ENCODE peak calls at places on chromosomes 11 and 22, in ten cellular contexts. W is astrocyte of the spinal cord, H is mucosa of descending colon, O is GM06990, V is AG09319, I is AG09309, Z is transverse colon, N is psoas muscle, R is fibroblast of lung, Q is nephron progenitor cell. T is an unnamed sample.

GRCh38 chr11:123137496-123138270 is 57.4 kb downstream of the CLMP start:
- DNase-seq in H (peak; percentile 53), W (peak; percentile 86), N (peak; percentile 84), R (peak; percentile 88), O (no peak), Q (peak; percentile 70), Z (peak; percentile 54), I (peak; percentile 69), V (peak; percentile 84), T (peak; percentile 38)

GRCh38 chr22:25729595-25729994 is 12.4 kb upstream of the MYO18B start:
- DNase-seq in R (no peak), N (no peak), O (no peak), I (no peak), H (no peak), V (no peak), W (no peak), Q (no peak), Z (no peak), T (no peak)

GRCh38 chr22:42174062-42174461 is 43.5 kb upstream of the CYP2D6 start:
- DNase-seq in V (no peak), I (no peak), Q (no peak), O (no peak), N (no peak), R (peak; percentile 75), H (no peak), W (peak; percentile 43), Z (no peak), T (no peak)

GRCh38 chr22:42444060-42444904 is 12.1 kb upstream of the NFAM1 start:
- DNase-seq in W (peak; percentile 87), Z (peak; percentile 93), O (peak; percentile 87), R (peak; percentile 94), V (peak; percentile 84), H (peak; percentile 98), N (peak; percentile 88), Q (peak; percentile 95), I (peak; percentile 74), T (peak; percentile 85)

GRCh38 chr22:36734171-36735058 is 30.9 kb upstream of the CACNG2 start:
- DNase-seq in N (no peak), Q (peak; percentile 8), Z (no peak), I (peak; percentile 5), W (peak; percentile 26), O (no peak), H (no peak), R (peak; percentile 21), V (no peak), T (peak; percentile 66)

GRCh38 chr22:24359452-24360120 is 67.8 kb upstream of the ADORA2A start:
- DNase-seq in R (no peak), I (no peak), V (no peak), N (no peak), O (no peak), Q (no peak), Z (no peak), W (no peak), H (no peak), T (no peak)

GRCh38 chr11:44781697-44782096 is 54.9 kb downstream of the TSPAN18 start:
- DNase-seq in V (no peak), N (no peak), R (no peak), H (no peak), W (no peak), O (no peak), Z (no peak), I (no peak), Q (no peak), T (no peak)

GRCh38 chr11:68798221-68798813 is 43.4 kb downstream of the CPT1A start:
- DNase-seq in Z (peak; percentile 34), R (peak; percentile 13), N (peak; percentile 67), W (no peak), Q (peak; percentile 74), H (peak; percentile 54), O (no peak), V (no peak), I (no peak), T (peak; percentile 69)

DNA sequence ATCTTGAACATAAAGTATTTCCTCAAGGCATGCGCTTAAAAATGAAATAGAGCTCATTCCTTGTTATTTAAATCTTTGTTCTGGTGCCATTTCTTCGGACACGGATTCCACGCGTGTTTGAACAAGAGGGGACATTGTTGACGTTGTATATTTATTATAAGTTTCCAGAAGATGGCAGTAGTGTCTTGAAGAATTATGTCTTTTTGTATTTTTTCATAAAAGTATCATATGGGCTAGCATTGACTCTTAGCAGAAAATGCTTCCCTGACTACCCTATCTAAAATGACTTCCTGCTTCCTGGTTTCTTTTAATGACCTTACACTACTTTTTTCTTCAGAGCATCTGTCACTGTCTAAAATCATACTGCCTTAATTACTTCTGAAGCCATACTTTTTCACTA is 20.4 kb downstream of the BIRC2 start:
- DNase-seq in O (no peak), R (peak; percentile 47), I (no peak), Z (no peak), Q (no peak), N (no peak), H (no peak), V (no peak), W (peak; percentile 16), T (no peak)
- TF ChIP-seq CTCF in O (peak; percentile 12), R (peak; percentile 21), I (peak; percentile 15), Z (no peak), Q (no peak), N (peak; percentile 8), H (no peak), V (no peak), W (no peak), T (no peak)

GRCh38 chr22:40479887-40480538 is 109.6 kb downstream of the SGSM3 start:
- DNase-seq in Q (no peak), Z (no peak), N (no peak), O (no peak), R (peak; percentile 56), W (no peak), V (no peak), H (no peak), I (no peak), T (no peak)

GRCh38 chr22:40480996-40481395 is 110.6 kb downstream of the SGSM3 start:
- DNase-seq in R (no peak), O (no peak), N (no peak), Z (no peak), I (no peak), W (no peak), Q (no peak), V (no peak), H (no peak), T (no peak)

GRCh38 chr22:40477683-40478348 is 107.4 kb downstream of the SGSM3 start:
- DNase-seq in H (no peak), I (no peak), Q (no peak), R (no peak), N (no peak), Z (no peak), W (no peak), O (no peak), V (no peak), T (no peak)

GRCh38 chr22:40478456-40479125 is 108.2 kb downstream of the SGSM3 start:
- DNase-seq in I (no peak), R (no peak), W (no peak), V (no peak), H (no peak), O (no peak), Z (no peak), N (no peak), Q (no peak), T (no peak)

DNA sequence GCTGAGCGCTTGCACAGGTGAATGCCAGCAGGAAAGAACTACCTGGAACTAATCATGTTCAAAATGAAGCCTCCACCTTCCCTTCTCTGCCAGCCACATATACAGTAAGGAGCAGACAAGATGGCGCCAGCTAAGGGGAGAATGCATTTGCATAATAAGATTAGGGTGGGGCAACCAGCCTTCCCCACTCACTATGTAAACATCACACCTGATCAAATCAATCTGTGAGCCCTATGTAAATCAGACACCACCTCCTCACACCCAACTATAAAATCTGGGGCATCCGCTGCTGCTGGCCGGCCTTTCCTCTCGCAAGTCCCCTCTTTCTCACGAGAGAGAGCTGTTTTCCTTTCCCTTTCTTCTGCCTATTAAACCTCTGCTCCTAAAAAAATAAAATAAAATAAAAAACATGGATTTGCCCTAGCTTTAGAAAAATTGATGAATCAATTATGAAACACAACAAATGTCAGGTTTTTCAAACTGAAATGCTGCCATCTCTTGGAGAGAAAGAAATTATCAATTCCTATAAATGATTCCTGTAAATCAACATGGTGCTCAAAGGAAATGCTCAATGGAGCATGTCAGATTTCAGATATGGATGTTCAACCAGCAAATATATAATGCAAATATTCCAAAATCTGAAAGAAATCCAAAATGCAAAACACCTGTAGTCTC is 108.9 kb downstream of the SGSM3 start:
- DNase-seq in I (no peak), R (no peak), W (no peak), V (no peak), Q (no peak), O (no peak), N (no peak), H (no peak), Z (no peak), T (no peak)
- TF ChIP-seq CTCF in I (no peak), R (no peak), W (no peak), V (no peak), Q (no peak), O (no peak), N (no peak), H (no peak), Z (no peak), T (no peak)

DNA sequence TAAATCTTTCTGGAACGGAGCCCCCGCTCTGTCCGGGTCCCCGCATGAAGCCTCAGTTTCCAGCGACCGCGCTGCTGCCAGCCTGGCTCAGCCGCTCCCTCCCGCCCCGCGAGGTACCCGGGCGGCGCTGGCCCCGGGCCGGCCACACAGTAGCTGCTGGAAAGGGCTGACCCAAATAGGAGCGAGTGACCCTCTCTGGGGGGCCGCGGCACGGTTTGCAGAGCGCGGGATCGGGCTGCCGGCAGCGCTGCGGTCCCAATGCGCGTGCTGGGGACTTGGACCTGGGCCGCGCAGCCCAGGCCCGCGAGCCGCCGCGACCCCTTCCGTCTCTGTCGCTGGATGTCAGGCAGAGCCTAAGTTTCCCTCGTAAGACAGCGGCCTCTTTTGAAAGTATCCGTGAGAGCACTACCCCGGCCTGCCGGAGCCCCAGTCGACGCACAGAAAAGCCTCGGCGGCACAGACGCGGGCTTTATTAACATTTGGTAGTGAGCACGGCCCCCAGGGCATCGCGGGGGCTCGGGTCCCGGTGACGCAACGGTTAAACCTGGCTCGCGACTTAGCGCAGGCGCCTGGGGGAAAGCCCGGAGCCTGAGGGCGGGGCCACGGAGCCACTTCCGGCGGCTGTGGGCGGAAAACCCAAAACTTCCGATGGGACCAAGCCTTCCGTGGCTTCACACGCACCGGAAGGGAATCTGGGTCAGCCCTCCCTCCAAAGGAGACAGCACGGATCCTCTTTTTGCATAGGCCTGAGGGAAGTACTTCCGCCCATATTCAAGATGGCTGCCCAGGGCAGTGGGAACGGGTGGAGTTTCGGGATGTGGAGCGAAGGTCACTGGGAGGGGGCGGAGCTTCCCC is 14.9 kb downstream of the BAD start:
- DNase-seq in Z (peak; percentile 98), I (peak; percentile 100), V (peak; percentile 100), R (peak; percentile 100), N (peak; percentile 99), Q (peak; percentile 97), W (peak; percentile 100), O (peak; percentile 99), H (peak; percentile 97), T (peak; percentile 91)
- TF ChIP-seq CTCF in Z (peak; percentile 9), I (no peak), V (no peak), R (no peak), N (peak; percentile 19), Q (no peak), W (no peak), O (no peak), H (no peak), T (no peak)

DNA sequence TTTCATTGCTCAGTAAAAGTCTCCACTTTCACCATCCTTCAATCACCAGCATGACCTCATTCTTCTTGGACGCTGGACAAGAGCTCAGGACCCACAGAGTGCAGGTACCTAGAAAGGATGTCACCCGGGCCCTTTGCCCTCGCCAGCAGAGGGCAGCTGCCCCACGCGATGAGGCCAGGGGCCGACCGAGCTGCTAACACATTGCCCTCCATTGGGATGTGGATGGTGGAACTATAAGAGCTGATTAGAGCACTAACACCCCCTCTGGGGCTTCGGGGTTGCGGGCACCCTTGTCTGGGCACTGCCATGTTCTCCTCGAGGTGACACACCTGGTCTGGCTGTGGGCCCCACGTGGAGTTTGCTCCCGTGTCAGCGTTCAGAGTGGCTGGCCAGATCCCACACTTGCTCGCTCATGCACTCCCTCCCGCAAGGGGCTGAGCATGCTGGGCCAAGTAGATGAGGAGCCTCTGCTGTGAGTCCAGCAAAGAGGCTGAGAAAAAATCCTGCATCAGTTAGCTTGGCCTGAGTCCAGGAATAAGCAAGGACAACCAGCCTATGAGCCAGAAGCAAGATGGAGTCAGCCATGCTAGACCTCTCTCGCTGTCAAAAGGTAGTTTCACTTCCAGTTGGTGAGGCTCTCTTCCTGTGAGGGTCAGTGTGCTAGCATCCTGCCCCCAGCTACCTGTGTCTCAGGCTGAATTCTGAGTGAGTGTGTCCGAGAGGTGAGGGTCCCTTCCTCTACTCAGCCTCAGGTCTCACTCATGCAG is 9.8 kb downstream of the KRTAP5-6 start:
- DNase-seq in I (no peak), N (peak; percentile 75), O (no peak), Q (no peak), W (no peak), Z (no peak), V (no peak), H (peak; percentile 25), R (no peak), T (no peak)
- TF ChIP-seq CTCF in I (no peak), N (peak; percentile 72), O (peak; percentile 38), Q (no peak), W (no peak), Z (no peak), V (no peak), H (no peak), R (peak; percentile 17), T (peak; percentile 12)

T was measured in GM13976.